ENCODE peak calls at places on chromosomes 6 and 20, in five cellular contexts. One of them, this sample, is unnamed.

GRCh38 chr6:146258206-146258605 is 229.3 kb downstream of the GRM1 start:
- DNase-seq in CD8-positive, alpha-beta T cell: no peak
- DNase-seq in epithelial cell of esophagus: no peak
- DNase-seq in HepG2: no peak
- DNase-seq in NCI-H1105: no peak
- DNase-seq in this sample: no peak

GRCh38 chr20:49392745-49393144 is 89.7 kb downstream of the KCNB1 start:
- DNase-seq in epithelial cell of esophagus: no peak
- DNase-seq in CD8-positive, alpha-beta T cell: no peak
- DNase-seq in HepG2: no peak
- DNase-seq in NCI-H1105: peak
- DNase-seq in this sample: peak

GRCh38 chr20:19070681-19071441 is 141.6 kb upstream of the SLC24A3 start:
- DNase-seq in NCI-H1105: no peak
- DNase-seq in HepG2: no peak
- DNase-seq in CD8-positive, alpha-beta T cell: no peak
- DNase-seq in epithelial cell of esophagus: no peak
- DNase-seq in this sample: no peak

GRCh38 chr6:15131234-15132195 is 114.4 kb upstream of the JARID2 start:
- DNase-seq in epithelial cell of esophagus: no peak
- DNase-seq in NCI-H1105: no peak
- DNase-seq in HepG2: no peak
- DNase-seq in CD8-positive, alpha-beta T cell: no peak
- DNase-seq in this sample: no peak

GRCh38 chr20:57930328-57930727 is 220.5 kb upstream of the PMEPA1 start:
- DNase-seq in NCI-H1105: peak
- DNase-seq in epithelial cell of esophagus: no peak
- DNase-seq in CD8-positive, alpha-beta T cell: no peak
- DNase-seq in HepG2: no peak
- DNase-seq in this sample: peak

GRCh38 chr6:14121936-14122344 is 4.4 kb downstream of the CD83 start:
- DNase-seq in CD8-positive, alpha-beta T cell: no peak
- DNase-seq in epithelial cell of esophagus: no peak
- DNase-seq in NCI-H1105: no peak
- DNase-seq in HepG2: no peak
- DNase-seq in this sample: no peak

GRCh38 chr6:108156180-108156937 is 9.5 kb upstream of the NR2E1 start:
- DNase-seq in CD8-positive, alpha-beta T cell: no peak
- DNase-seq in HepG2: peak
- DNase-seq in NCI-H1105: no peak
- DNase-seq in epithelial cell of esophagus: peak
- DNase-seq in this sample: peak

GRCh38 chr6:41937472-41937871 is 4.1 kb downstream of the CCND3 start:
- DNase-seq in epithelial cell of esophagus: no peak
- DNase-seq in CD8-positive, alpha-beta T cell: no peak
- DNase-seq in NCI-H1105: no peak
- DNase-seq in HepG2: no peak
- DNase-seq in this sample: no peak

GRCh38 chr20:50120935-50121693 is 8.2 kb upstream of the UBE2V1 start:
- DNase-seq in CD8-positive, alpha-beta T cell: peak
- DNase-seq in NCI-H1105: peak
- DNase-seq in HepG2: peak
- DNase-seq in epithelial cell of esophagus: peak
- DNase-seq in this sample: peak

GRCh38 chr6:149225370-149225769 is 92.1 kb upstream of the TAB2 start:
- DNase-seq in HepG2: no peak
- DNase-seq in NCI-H1105: no peak
- DNase-seq in CD8-positive, alpha-beta T cell: no peak
- DNase-seq in epithelial cell of esophagus: no peak
- DNase-seq in this sample: no peak

GRCh38 chr6:83474309-83474708 is 38.0 kb upstream of the PRSS35 start:
- DNase-seq in NCI-H1105: peak
- DNase-seq in CD8-positive, alpha-beta T cell: no peak
- DNase-seq in HepG2: no peak
- DNase-seq in epithelial cell of esophagus: no peak
- DNase-seq in this sample: no peak

GRCh38 chr6:13091192-13091591 is 237.1 kb downstream of the TBC1D7 start:
- DNase-seq in NCI-H1105: no peak
- DNase-seq in epithelial cell of esophagus: no peak
- DNase-seq in CD8-positive, alpha-beta T cell: no peak
- DNase-seq in HepG2: no peak
- DNase-seq in this sample: no peak

GRCh38 chr6:12348530-12349511 is 58.7 kb downstream of the EDN1 start:
- DNase-seq in epithelial cell of esophagus: peak
- DNase-seq in HepG2: peak
- DNase-seq in NCI-H1105: no peak
- DNase-seq in CD8-positive, alpha-beta T cell: no peak
- DNase-seq in this sample: no peak

GRCh38 chr6:32132110-32132509 is 2.0 kb upstream of the FKBPL start:
- DNase-seq in CD8-positive, alpha-beta T cell: no peak
- DNase-seq in epithelial cell of esophagus: peak
- DNase-seq in NCI-H1105: no peak
- DNase-seq in HepG2: no peak
- DNase-seq in this sample: no peak

GRCh38 chr20:10662661-10663458 is 10.9 kb downstream of the JAG1 start:
- DNase-seq in CD8-positive, alpha-beta T cell: no peak
- DNase-seq in HepG2: no peak
- DNase-seq in epithelial cell of esophagus: no peak
- DNase-seq in NCI-H1105: no peak
- DNase-seq in this sample: no peak

GRCh38 chr6:72446427-72446826 is 175.4 kb upstream of the KCNQ5 start:
- DNase-seq in HepG2: no peak
- DNase-seq in epithelial cell of esophagus: peak
- DNase-seq in NCI-H1105: no peak
- DNase-seq in CD8-positive, alpha-beta T cell: no peak
- DNase-seq in this sample: no peak

GRCh38 chr6:121247386-121247785 is 86.9 kb downstream of the TBC1D32 start:
- DNase-seq in CD8-positive, alpha-beta T cell: no peak
- DNase-seq in NCI-H1105: no peak
- DNase-seq in HepG2: no peak
- DNase-seq in epithelial cell of esophagus: no peak
- DNase-seq in this sample: no peak

GRCh38 chr20:64077876-64078551 is 1.3 kb downstream of the RGS19 start:
- DNase-seq in NCI-H1105: no peak
- DNase-seq in epithelial cell of esophagus: no peak
- DNase-seq in CD8-positive, alpha-beta T cell: peak
- DNase-seq in HepG2: no peak
- DNase-seq in this sample: no peak

GRCh38 chr6:12479885-12480284 is 189.7 kb downstream of the EDN1 start:
- DNase-seq in epithelial cell of esophagus: no peak
- DNase-seq in CD8-positive, alpha-beta T cell: no peak
- DNase-seq in NCI-H1105: no peak
- DNase-seq in HepG2: no peak
- DNase-seq in this sample: no peak

GRCh38 chr6:167553716-167554115 is 228.8 kb downstream of the TTLL2 start:
- DNase-seq in HepG2: no peak
- DNase-seq in CD8-positive, alpha-beta T cell: no peak
- DNase-seq in NCI-H1105: no peak
- DNase-seq in epithelial cell of esophagus: no peak
- DNase-seq in this sample: peak

GRCh38 chr6:22035690-22036089 is 261.1 kb downstream of the PRL start:
- DNase-seq in CD8-positive, alpha-beta T cell: no peak
- DNase-seq in HepG2: no peak
- DNase-seq in NCI-H1105: no peak
- DNase-seq in epithelial cell of esophagus: no peak
- DNase-seq in this sample: no peak

GRCh38 chr20:47773381-47773786 is 11.9 kb downstream of the SULF2 start:
- DNase-seq in epithelial cell of esophagus: no peak
- DNase-seq in HepG2: no peak
- DNase-seq in CD8-positive, alpha-beta T cell: no peak
- DNase-seq in NCI-H1105: no peak
- DNase-seq in this sample: no peak

GRCh38 chr6:149627672-149628071 is 20.8 kb downstream of the KATNA1 start:
- DNase-seq in CD8-positive, alpha-beta T cell: no peak
- DNase-seq in epithelial cell of esophagus: no peak
- DNase-seq in NCI-H1105: no peak
- DNase-seq in HepG2: no peak
- DNase-seq in this sample: no peak

GRCh38 chr20:796916-797315 is 28.6 kb upstream of the SLC52A3 start:
- DNase-seq in epithelial cell of esophagus: no peak
- DNase-seq in NCI-H1105: no peak
- DNase-seq in CD8-positive, alpha-beta T cell: no peak
- DNase-seq in HepG2: no peak
- DNase-seq in this sample: no peak

GRCh38 chr6:138607478-138608433 is 108.5 kb upstream of the NHSL1 start:
- DNase-seq in NCI-H1105: no peak
- DNase-seq in CD8-positive, alpha-beta T cell: no peak
- DNase-seq in epithelial cell of esophagus: no peak
- DNase-seq in HepG2: no peak
- DNase-seq in this sample: no peak

GRCh38 chr20:24337074-24337473 is 132.4 kb upstream of the SYNDIG1 start:
- DNase-seq in NCI-H1105: no peak
- DNase-seq in epithelial cell of esophagus: peak
- DNase-seq in CD8-positive, alpha-beta T cell: no peak
- DNase-seq in HepG2: no peak
- DNase-seq in this sample: no peak

GRCh38 chr6:16129623-16130243 is 847 bp downstream of the MYLIP start:
- DNase-seq in CD8-positive, alpha-beta T cell: peak
- DNase-seq in epithelial cell of esophagus: peak
- DNase-seq in NCI-H1105: peak
- DNase-seq in HepG2: no peak
- DNase-seq in this sample: no peak

GRCh38 chr6:6461138-6461537 is 127.4 kb upstream of the LY86 start:
- DNase-seq in CD8-positive, alpha-beta T cell: no peak
- DNase-seq in HepG2: no peak
- DNase-seq in NCI-H1105: no peak
- DNase-seq in epithelial cell of esophagus: no peak
- DNase-seq in this sample: no peak